ENCODE peak calls at places on chromosomes 4 and X, in ten cellular contexts. W is GM23248, D is AG04450, M is heart left ventricle, F is right lobe of liver, A is transverse colon, B is fibroblast of lung, K is tibial artery, R is ovary, H is suprapubic skin. G is an unnamed sample.

GRCh38 chrX:56736219-56736618 is 7.2 kb downstream of the NBDY start:
- DNase-seq in F (no peak), M (no peak), D (no peak), B (no peak), H (no peak), K (no peak), A (no peak), R (no peak), W (no peak), G (no peak)

GRCh38 chr4:128538111-128538882 is 250.7 kb upstream of the PGRMC2 start:
- DNase-seq in D (no peak), R (no peak), H (no peak), B (no peak), W (peak), M (no peak), A (no peak), F (no peak), K (no peak), G (no peak)

GRCh38 chr4:60089546-60090273 is 1110.4 kb upstream of the ADGRL3 start:
- DNase-seq in A (no peak), M (no peak), B (no peak), R (no peak), W (no peak), K (no peak), F (no peak), D (no peak), H (no peak), G (no peak)

GRCh38 chrX:49003696-49004095 is 1.6 kb upstream of the GRIPAP1 start:
- DNase-seq in B (no peak), D (no peak), W (no peak), A (no peak), F (no peak), R (no peak), K (no peak), H (no peak), M (no peak), G (no peak)

GRCh38 chrX:46447384-46447783 is 97.8 kb downstream of the ZNF674 start:
- DNase-seq in K (no peak), W (peak), H (no peak), D (no peak), F (peak), M (no peak), B (peak), R (no peak), A (no peak), G (no peak)

GRCh38 chrX:17413228-17413627 is 38.2 kb downstream of the NHS start:
- DNase-seq in H (no peak), M (no peak), F (no peak), D (peak), W (peak), R (no peak), A (no peak), K (no peak), B (peak), G (no peak)

GRCh38 chrX:47200385-47201150 is 6.9 kb downstream of the UBA1 start:
- DNase-seq in A (peak), D (no peak), H (no peak), M (no peak), W (peak), F (no peak), K (no peak), B (peak), R (no peak), G (peak)

GRCh38 chrX:54494166-54494969 is 1.7 kb downstream of the FGD1 start:
- DNase-seq in B (peak), A (no peak), H (no peak), M (no peak), K (no peak), F (no peak), W (peak), D (no peak), R (no peak), G (no peak)

GRCh38 chr4:108325561-108325960 is 156.8 kb upstream of the LEF1 start:
- DNase-seq in H (no peak), M (no peak), K (no peak), R (no peak), A (no peak), D (no peak), B (no peak), F (no peak), W (no peak), G (no peak)

GRCh38 chrX:110182362-110182761 is 135.5 kb downstream of the AMMECR1 start:
- DNase-seq in A (no peak), K (no peak), W (peak), H (no peak), F (no peak), B (peak), R (no peak), D (no peak), M (no peak), G (no peak)

GRCh38 chr4:2930135-2930805 is 32.9 kb downstream of the NOP14 start:
- DNase-seq in A (no peak), R (peak), H (peak), M (no peak), K (peak), B (no peak), W (no peak), D (no peak), F (no peak), G (peak)

GRCh38 chr4:1043658-1044468 is 32.4 kb downstream of the FGFRL1 start:
- DNase-seq in K (peak), A (peak), W (peak), D (peak), M (peak), R (peak), B (peak), F (peak), H (peak), G (peak)

GRCh38 chr4:95092762-95093161 is 335.0 kb downstream of the BMPR1B start:
- DNase-seq in K (no peak), W (peak), M (no peak), H (no peak), A (no peak), D (no peak), B (peak), F (no peak), R (no peak), G (no peak)

GRCh38 chr4:3851211-3851610 is 85.0 kb downstream of the ADRA2C start:
- DNase-seq in H (no peak), B (peak), D (no peak), A (no peak), F (no peak), R (no peak), M (no peak), W (peak), K (no peak), G (no peak)

GRCh38 chrX:65744965-65745364 is 77.5 kb downstream of the MSN start:
- DNase-seq in M (no peak), A (no peak), R (no peak), H (no peak), K (no peak), D (no peak), F (no peak), B (no peak), W (peak), G (no peak)

GRCh38 chr4:99754756-99755155 is 61.9 kb upstream of the DAPP1 start:
- DNase-seq in F (no peak), H (no peak), D (no peak), W (peak), K (no peak), B (peak), R (no peak), M (no peak), A (no peak), G (no peak)

GRCh38 chrX:145825896-145826295 is 8.3 kb downstream of the SLITRK2 start:
- DNase-seq in H (no peak), D (no peak), K (no peak), F (no peak), R (no peak), W (peak), M (no peak), B (no peak), A (no peak), G (no peak)

GRCh38 chr4:163673848-163674702 is 179.6 kb downstream of the TMA16 start:
- DNase-seq in B (no peak), M (no peak), W (no peak), K (no peak), D (no peak), F (no peak), H (no peak), R (no peak), A (no peak), G (no peak)

GRCh38 chr4:34516524-34516923 is 1727.8 kb downstream of the ARAP2 start:
- DNase-seq in D (no peak), R (no peak), K (no peak), B (no peak), W (no peak), A (no peak), M (no peak), F (no peak), H (no peak), G (no peak)

GRCh38 chrX:45011131-45011530 is 138.1 kb downstream of the KDM6A start:
- DNase-seq in M (no peak), A (no peak), K (no peak), F (no peak), D (no peak), W (peak), R (no peak), H (no peak), B (peak), G (no peak)

GRCh38 chr4:13642576-13642975 is 15.1 kb upstream of the BOD1L1 start:
- DNase-seq in M (no peak), F (no peak), W (peak), D (no peak), B (peak), K (peak), H (no peak), R (peak), A (no peak), G (no peak)

GRCh38 chrX:10282490-10282889 is 125.7 kb downstream of the CLCN4 start:
- DNase-seq in D (no peak), W (no peak), A (no peak), M (no peak), K (no peak), B (no peak), F (no peak), R (no peak), H (no peak), G (no peak)

GRCh38 chr4:123819362-123820035 is 422.9 kb downstream of the SPRY1 start:
- DNase-seq in R (no peak), W (peak), B (peak), H (no peak), A (no peak), K (no peak), M (no peak), D (no peak), F (no peak), G (no peak)

GRCh38 chrX:149021164-149021563 is 483.9 kb downstream of the IDS start:
- DNase-seq in A (no peak), K (no peak), R (no peak), D (no peak), F (no peak), B (peak), H (no peak), M (no peak), W (no peak), G (no peak)
- H3K27ac ChIP-seq in A (no peak), K (no peak), R (no peak), D (no peak), F (no peak), B (no peak), H (no peak), M (no peak), W (no peak), G (no peak)

GRCh38 chr4:118743867-118744266 is 58.7 kb downstream of the METTL14 start:
- DNase-seq in K (no peak), R (no peak), A (no peak), H (no peak), F (no peak), M (no peak), B (peak), W (peak), D (no peak), G (no peak)

GRCh38 chr4:118741456-118741855 is 56.3 kb downstream of the METTL14 start:
- DNase-seq in F (no peak), H (no peak), W (peak), A (no peak), B (no peak), K (no peak), R (no peak), M (no peak), D (no peak), G (no peak)

GRCh38 chr4:118746251-118746919 is 61.2 kb downstream of the METTL14 start:
- DNase-seq in M (peak), W (no peak), D (no peak), F (no peak), K (no peak), A (no peak), H (no peak), R (peak), B (no peak), G (peak)

GRCh38 chr4:118742050-118742449 is 56.9 kb downstream of the METTL14 start:
- DNase-seq in R (no peak), D (no peak), W (peak), M (no peak), A (no peak), B (no peak), F (no peak), H (no peak), K (no peak), G (no peak)

GRCh38 chr4:118745357-118745756 is 60.2 kb downstream of the METTL14 start:
- DNase-seq in K (no peak), A (no peak), H (no peak), M (no peak), W (no peak), D (no peak), B (no peak), R (no peak), F (no peak), G (no peak)
- H3K27ac ChIP-seq in K (peak), A (peak), H (peak), M (peak), W (peak), D (no peak), B (no peak), R (no peak), F (no peak), G (peak)

DNA sequence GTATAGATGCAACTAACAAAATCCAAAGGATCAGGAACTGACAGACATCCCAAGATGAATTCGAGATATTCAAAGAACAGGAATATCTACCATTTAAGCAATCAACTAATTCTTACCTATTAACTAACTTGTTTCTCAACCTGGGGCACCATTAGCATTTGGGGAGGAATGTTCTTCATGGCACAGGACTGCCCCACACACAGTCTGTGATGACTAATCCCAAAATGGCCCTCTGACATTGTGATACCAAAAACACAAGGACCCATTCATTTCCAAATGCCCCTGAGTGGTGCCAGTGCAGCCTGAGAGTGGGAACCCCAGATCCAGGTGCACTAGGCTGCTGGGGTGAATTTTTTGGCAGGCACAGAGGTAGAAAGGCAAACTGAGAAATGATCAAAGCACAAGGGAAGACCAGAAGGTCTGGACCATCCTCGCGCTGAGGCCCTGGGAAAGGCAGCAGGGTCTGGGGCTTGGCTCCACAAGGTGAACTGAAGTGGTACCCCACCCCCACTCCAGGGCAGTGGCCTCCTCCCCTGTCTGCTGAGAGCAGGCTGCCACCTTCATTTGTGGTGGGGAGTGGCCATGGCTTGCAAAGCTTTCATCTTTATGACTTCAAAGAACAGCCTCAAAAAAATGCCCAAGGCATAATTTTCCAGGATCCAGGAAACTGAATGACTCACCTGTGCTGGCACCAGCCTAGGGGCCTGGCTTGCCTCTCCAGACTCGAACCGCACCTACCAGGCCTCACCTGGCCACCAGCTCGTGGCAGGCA is 122.5 kb downstream of the BCOR start:
- DNase-seq in B (no peak), K (no peak), R (no peak), F (no peak), D (no peak), A (peak), W (no peak), H (no peak), M (no peak), G (no peak)
- H3K27ac ChIP-seq in B (no peak), K (no peak), R (no peak), F (no peak), D (no peak), A (no peak), W (no peak), H (no peak), M (no peak), G (no peak)

GRCh38 chrX:119661486-119661885 is 31.5 kb downstream of the SEPTIN6 start:
- DNase-seq in F (no peak), W (no peak), K (no peak), R (no peak), D (no peak), M (no peak), B (no peak), H (no peak), A (no peak), G (no peak)

GRCh38 chrX:119672252-119672825 is 20.6 kb downstream of the SEPTIN6 start:
- DNase-seq in F (no peak), W (no peak), B (no peak), R (no peak), H (no peak), M (no peak), K (no peak), A (no peak), D (no peak), G (no peak)

GRCh38 chrX:119669424-119670037 is 23.4 kb downstream of the SEPTIN6 start:
- DNase-seq in B (peak), D (no peak), H (no peak), R (no peak), W (peak), M (peak), F (no peak), K (no peak), A (no peak), G (no peak)

GRCh38 chrX:119667111-119667928 is 25.6 kb downstream of the SEPTIN6 start:
- DNase-seq in M (peak), F (no peak), K (no peak), R (no peak), H (no peak), W (no peak), A (no peak), B (no peak), D (no peak), G (no peak)
- H3K27ac ChIP-seq in M (no peak), F (no peak), K (no peak), R (no peak), H (no peak), W (no peak), A (no peak), B (no peak), D (no peak), G (no peak)

G was measured in gastrocnemius medialis.